ENCODE peak calls at places on chromosomes 13 and 19, in four cellular contexts. U is fibroblast of lung; V is A673; S is CD4-positive, CD25-positive, alpha-beta regulatory T cell. W is an unnamed sample.

GRCh38 chr13:109196896-109197295 is 567.5 kb downstream of the MYO16 start:
- DNase-seq in U (no peak), S (no peak), V (peak; percentile 56), W (no peak)

GRCh38 chr13:44015808-44016207 is 136.1 kb downstream of the LACC1 start:
- DNase-seq in V (no peak), U (no peak), S (no peak), W (no peak)

GRCh38 chr19:40803857-40804782 is 5.1 kb downstream of the EGLN2 start:
- DNase-seq in V (no peak), U (no peak), S (peak; percentile 57), W (peak; percentile 80)

GRCh38 chr19:32691952-32692726 is 518 bp downstream of the NUDT19 start:
- DNase-seq in U (peak; percentile 72), V (peak; percentile 54), S (peak; percentile 34), W (peak; percentile 77)

GRCh38 chr19:8571006-8571411 is 6.2 kb downstream of the MYO1F start:
- DNase-seq in V (no peak), U (peak; percentile 20), S (peak; percentile 11), W (no peak)

GRCh38 chr19:30649149-30649548 is 277.0 kb downstream of the ZNF536 start:
- DNase-seq in S (no peak), U (no peak), V (no peak), W (no peak)

GRCh38 chr19:16497042-16497441 is 848 bp downstream of the C19orf44 start:
- DNase-seq in V (no peak), S (no peak), U (no peak), W (no peak)

GRCh38 chr13:35648109-35648508 is 171.6 kb upstream of the MAB21L1 start:
- DNase-seq in V (no peak), U (peak; percentile 53), S (no peak), W (no peak)

GRCh38 chr19:772730-773436 is 22.0 kb downstream of the MISP start:
- DNase-seq in V (no peak), U (no peak), S (no peak), W (no peak)

GRCh38 chr13:110560606-110561334 is 752 bp downstream of the RAB20 start:
- DNase-seq in U (peak; percentile 30), S (no peak), V (no peak), W (peak; percentile 78)

GRCh38 chr13:99758465-99759162 is 213.0 kb downstream of the ZIC5 start:
- DNase-seq in U (no peak), S (no peak), V (no peak), W (no peak)

GRCh38 chr13:24165746-24166145 is 5.2 kb downstream of the SPATA13 start:
- DNase-seq in S (no peak), V (no peak), U (peak; percentile 54), W (no peak)

GRCh38 chr13:75993823-75994222 is 357.7 kb downstream of the LMO7 start:
- DNase-seq in U (no peak), S (no peak), V (no peak), W (no peak)

GRCh38 chr13:48151766-48152165 is 56.9 kb upstream of the MED4 start:
- DNase-seq in S (no peak), V (no peak), U (no peak), W (no peak)

DNA sequence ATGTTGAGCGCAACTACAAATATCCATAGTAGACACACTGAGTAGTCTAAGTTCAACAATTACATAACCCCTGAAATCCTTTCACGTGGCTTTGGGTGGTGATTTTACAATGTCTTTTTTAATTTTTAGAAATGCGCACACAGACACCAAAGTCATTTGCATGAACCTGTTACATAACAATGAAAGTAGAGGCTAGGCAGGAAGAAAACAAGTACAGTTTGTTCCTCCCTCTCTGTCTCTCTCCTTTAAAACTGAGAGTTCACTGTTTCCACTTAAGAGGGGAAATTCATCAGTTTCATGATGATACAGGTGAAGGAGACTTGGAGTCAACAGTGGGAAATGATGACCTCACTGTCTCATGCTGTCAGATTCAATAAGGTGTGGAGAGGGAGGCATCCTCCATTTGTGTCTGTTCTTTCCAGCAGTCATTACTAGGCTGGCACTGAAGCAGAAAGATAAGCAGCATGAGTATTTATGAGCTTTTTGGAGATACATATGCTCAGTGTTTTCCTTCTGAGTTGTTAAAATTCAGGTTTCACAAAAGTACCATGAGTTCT is 201.8 kb downstream of the LHFPL6 start:
- DNase-seq in V (no peak), S (no peak), U (no peak), W (no peak)
- H3K36me3 ChIP-seq in V (no peaks in the 10 kb centered on the region), S (no peaks in the 10 kb centered on the region), U (no peaks in the 10 kb centered on the region), W (no peaks in the 10 kb centered on the region)

DNA sequence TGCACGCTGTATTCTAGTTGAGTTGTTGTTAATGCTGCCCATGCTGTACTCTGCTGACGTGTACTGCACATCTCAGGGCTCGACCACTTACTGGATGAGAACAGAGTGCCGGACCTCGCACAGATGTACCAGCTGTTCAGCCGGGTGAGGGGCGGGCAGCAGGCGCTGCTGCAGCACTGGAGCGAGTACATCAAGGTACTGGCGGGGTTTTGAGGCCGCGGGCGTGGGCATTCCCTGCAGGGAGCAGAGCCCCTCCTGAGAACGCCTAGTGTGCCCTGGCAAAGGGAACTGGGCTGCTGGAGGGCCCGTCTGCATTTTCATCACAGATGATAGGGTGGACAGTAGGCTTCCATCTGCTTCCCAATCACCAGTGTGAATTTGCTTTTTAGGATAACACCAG is 29.9 kb downstream of the CUL4A start:
- DNase-seq in V (no peak), S (no peak), U (no peak), W (no peak)
- H3K36me3 ChIP-seq in V (peaks cover 24% of the 10 kb centered on the region), S (peaks cover 88% of the 10 kb centered on the region), U (peaks cover 22% of the 10 kb centered on the region), W (no peaks in the 10 kb centered on the region)

DNA sequence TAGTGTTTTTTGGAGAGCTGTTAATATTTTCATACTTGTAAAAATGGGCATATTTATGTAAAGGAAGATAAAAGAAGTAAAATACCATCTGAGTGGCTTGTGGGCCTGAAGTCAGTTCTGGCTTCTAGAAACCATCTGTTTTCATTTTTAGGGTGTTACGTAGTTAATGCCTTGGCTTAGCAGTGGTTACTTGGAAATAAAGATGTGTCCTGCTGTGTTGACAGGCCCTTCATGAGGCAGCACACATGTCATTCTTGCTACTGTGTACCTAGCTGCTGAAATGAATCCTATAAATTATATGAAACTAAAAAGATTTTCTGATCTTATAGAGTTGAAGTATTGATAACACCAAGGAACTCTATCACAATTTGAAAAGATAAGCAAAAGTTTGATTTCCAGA is 16.0 kb downstream of the ILF3 start:
- DNase-seq in U (no peak), S (no peak), V (peak; percentile 52), W (no peak)
- H3K36me3 ChIP-seq in U (peaks cover 10% of the 10 kb centered on the region), S (peaks cover 47% of the 10 kb centered on the region), V (peaks cover 56% of the 10 kb centered on the region), W (peaks cover 16% of the 10 kb centered on the region)

GRCh38 chr19:1980068-1980467 is 35.4 kb downstream of the BTBD2 start:
- DNase-seq in V (no peak), U (no peak), S (no peak), W (no peak)

GRCh38 chr19:1978346-1978894 is 37.1 kb downstream of the BTBD2 start:
- DNase-seq in S (no peak), U (no peak), V (no peak), W (no peak)

GRCh38 chr19:1980782-1981181 is 34.7 kb downstream of the BTBD2 start:
- DNase-seq in U (no peak), S (no peak), V (no peak), W (no peak)

GRCh38 chr19:1979642-1980041 is 35.9 kb downstream of the BTBD2 start:
- DNase-seq in V (no peak), S (no peak), U (no peak), W (no peak)

GRCh38 chr19:1979017-1979416 is 36.5 kb downstream of the BTBD2 start:
- DNase-seq in S (no peak), V (no peak), U (no peak), W (no peak)
- H3K36me3 ChIP-seq in S (peaks cover 29% of the 10 kb centered on the region), V (peaks cover 58% of the 10 kb centered on the region), U (peaks cover 20% of the 10 kb centered on the region), W (peaks cover 18% of the 10 kb centered on the region)